ENCODE peak calls at places on chromosomes 4 and X, in seven cellular contexts. U is pancreas; F is cardiac muscle cell; R is left ventricle myocardium inferior; P is Peyer's patch; A is fibroblast of lung; M is CD8-positive, alpha-beta memory T cell. X is an unnamed sample. For H3K36me3, the result is how much of the 10 kb centered on the place peaks cover.

GRCh38 chr4:3878678-3879077 is 112.5 kb downstream of the ADRA2C start:
- DNase-seq in U (no peak), F (no peak), R (no peak), P (no peak), A (no peak), M (no peak), X (peak)

GRCh38 chr4:124095596-124095995 is 616.9 kb downstream of the ANKRD50 start:
- DNase-seq in U (no peak), F (peak), R (no peak), P (no peak), A (no peak), M (no peak), X (no peak)

GRCh38 chr4:79650794-79651431 is 242.9 kb upstream of the GK2 start:
- DNase-seq in U (no peak), F (peak), R (no peak), P (no peak), A (peak), M (no peak), X (no peak)

GRCh38 chrX:151538190-151539122 is 25.0 kb upstream of the PASD1 start:
- DNase-seq in U (no peak), F (no peak), R (no peak), P (no peak), A (no peak), M (no peak), X (no peak)

GRCh38 chr4:129583868-129584267 is 487.9 kb downstream of the C4orf33 start:
- DNase-seq in U (no peak), F (peak), R (peak), P (no peak), A (peak), M (no peak), X (no peak)

GRCh38 chr4:20252656-20253271 is 1.1 kb downstream of the SLIT2 start:
- DNase-seq in U (peak), F (peak), R (peak), P (peak), A (peak), M (no peak), X (peak)

GRCh38 chr4:169079942-169080827 is 70.1 kb upstream of the CBR4 start:
- DNase-seq in U (no peak), F (peak), R (peak), P (peak), A (peak), M (no peak), X (no peak)

GRCh38 chr4:4805805-4806345 is 53.6 kb upstream of the MSX1 start:
- DNase-seq in U (no peak), F (no peak), R (no peak), P (no peak), A (no peak), M (no peak), X (no peak)

GRCh38 chr4:153663667-153664066 is 20.4 kb upstream of the TLR2 start:
- DNase-seq in U (no peak), F (no peak), R (no peak), P (no peak), A (no peak), M (no peak), X (no peak)

GRCh38 chr4:126264839-126265238 is 950.1 kb downstream of the FAT4 start:
- DNase-seq in U (no peak), F (peak), R (no peak), P (no peak), A (peak), M (no peak), X (no peak)

GRCh38 chr4:25861422-25861926 is 1.3 kb downstream of the SEL1L3 start:
- DNase-seq in U (no peak), F (peak), R (no peak), P (no peak), A (peak), M (peak), X (no peak)

GRCh38 chr4:20318899-20319291 is 67.2 kb downstream of the SLIT2 start:
- DNase-seq in U (no peak), F (no peak), R (no peak), P (no peak), A (no peak), M (no peak), X (no peak)

GRCh38 chr4:101020956-101021355 is 326.4 kb downstream of the PPP3CA start:
- DNase-seq in U (no peak), F (peak), R (no peak), P (no peak), A (peak), M (peak), X (no peak)

GRCh38 chrX:4243759-4244158 is 530.3 kb upstream of the PRKX start:
- DNase-seq in U (no peak), F (no peak), R (no peak), P (no peak), A (no peak), M (no peak), X (no peak)

GRCh38 chrX:4240541-4241194 is 527.2 kb upstream of the PRKX start:
- DNase-seq in U (no peak), F (no peak), R (no peak), P (no peak), A (no peak), M (peak), X (no peak)

GRCh38 chrX:4238916-4239315 is 525.5 kb upstream of the PRKX start:
- DNase-seq in U (no peak), F (no peak), R (no peak), P (no peak), A (no peak), M (no peak), X (no peak)

DNA sequence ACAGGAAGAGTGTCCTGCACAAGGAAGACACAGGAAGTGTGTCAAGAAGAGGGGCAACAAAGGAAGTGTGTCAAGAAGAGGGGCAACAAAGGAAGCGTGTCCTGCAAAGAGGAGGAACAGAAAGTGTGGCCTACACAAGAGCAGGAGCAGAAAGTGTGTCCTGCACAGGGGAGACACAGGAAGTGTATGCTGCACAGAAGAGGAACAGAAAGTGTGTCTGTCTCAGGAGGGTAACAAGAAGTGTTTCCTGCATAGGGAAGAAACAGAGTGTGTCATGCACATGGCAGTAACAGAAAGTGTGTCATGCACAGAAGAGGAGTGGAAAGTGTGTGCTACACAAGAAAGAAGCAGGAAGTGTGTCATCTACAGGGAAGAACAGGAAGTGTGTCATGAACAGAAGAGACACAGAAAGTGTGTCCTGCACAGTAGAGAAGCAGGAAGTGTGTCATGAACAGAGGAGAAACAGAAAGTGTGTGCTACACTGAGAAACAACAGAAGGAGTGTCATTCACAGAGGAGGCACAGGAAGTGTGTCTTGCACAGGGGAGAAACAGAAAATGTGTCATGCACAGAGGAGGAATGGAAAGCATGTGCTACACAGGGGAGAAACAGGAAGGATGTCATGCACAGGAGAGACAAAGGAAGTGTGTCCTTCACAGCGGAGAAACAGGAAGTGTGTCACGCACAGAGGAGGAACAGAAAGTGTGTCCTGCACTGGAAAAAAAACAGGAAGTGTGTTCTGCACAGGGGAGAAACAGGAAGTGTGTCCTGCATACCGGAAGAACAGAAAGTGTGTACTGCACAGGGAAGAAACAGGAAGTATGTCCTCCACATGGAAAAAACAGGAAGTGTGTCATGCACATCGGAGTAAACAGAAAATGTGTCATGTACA is 526.4 kb upstream of the PRKX start:
- DNase-seq in U (no peak), F (no peak), R (no peak), P (no peak), A (no peak), M (peak), X (no peak)
- H3K4me3 ChIP-seq in U (no peak), F (no peak), R (no peak), P (no peak), A (no peak), M (peak), X (no peak)

GRCh38 chr4:151774324-151774723 is 13.5 kb upstream of the GATB start:
- DNase-seq in U (no peak), F (no peak), R (no peak), P (no peak), A (no peak), M (no peak), X (no peak)

GRCh38 chr4:151768835-151769234 is 8.0 kb upstream of the GATB start:
- DNase-seq in U (no peak), F (no peak), R (no peak), P (no peak), A (no peak), M (no peak), X (no peak)

GRCh38 chr4:151771664-151772063 is 10.9 kb upstream of the GATB start:
- DNase-seq in U (no peak), F (no peak), R (no peak), P (no peak), A (no peak), M (no peak), X (no peak)

GRCh38 chr4:151770154-151770553 is 9.3 kb upstream of the GATB start:
- DNase-seq in U (no peak), F (no peak), R (no peak), P (no peak), A (no peak), M (no peak), X (no peak)

GRCh38 chr4:151772322-151772721 is 11.5 kb upstream of the GATB start:
- DNase-seq in U (no peak), F (no peak), R (no peak), P (no peak), A (no peak), M (no peak), X (no peak)
- H3K36me3 ChIP-seq in U (under half), F (under half), R (under half), P (under half), A (under half), M (under half), X (under half)

DNA sequence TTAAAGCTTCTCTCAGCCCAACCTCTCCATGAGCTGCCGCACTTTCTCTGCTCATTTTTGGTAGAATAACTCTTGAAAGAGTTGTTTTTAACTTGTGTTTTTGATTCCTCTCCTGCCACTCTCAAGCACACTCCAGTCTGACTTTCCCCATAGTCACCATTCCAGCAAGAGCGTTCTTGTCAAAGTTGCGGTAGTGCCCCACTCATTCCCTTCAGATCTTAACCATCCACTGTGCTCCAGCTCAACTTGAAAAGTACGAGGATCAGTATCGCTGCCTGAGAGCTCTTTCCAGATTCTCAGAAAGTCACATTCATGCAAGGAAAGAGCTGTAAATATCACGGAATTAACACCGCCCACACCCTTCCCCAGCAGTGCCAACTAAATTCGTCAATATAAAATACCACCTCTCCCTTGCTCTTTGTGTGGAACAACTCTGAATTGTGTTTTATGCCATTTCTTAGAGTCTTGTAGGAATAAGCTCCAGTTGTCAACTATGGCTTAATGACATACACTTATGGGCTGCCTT is 59.7 kb upstream of the IL15 start:
- DNase-seq in U (no peak), F (no peak), R (no peak), P (no peak), A (no peak), M (no peak), X (no peak)
- H3K4me3 ChIP-seq in U (no peak), F (no peak), R (no peak), P (no peak), A (no peak), M (no peak), X (no peak)

DNA sequence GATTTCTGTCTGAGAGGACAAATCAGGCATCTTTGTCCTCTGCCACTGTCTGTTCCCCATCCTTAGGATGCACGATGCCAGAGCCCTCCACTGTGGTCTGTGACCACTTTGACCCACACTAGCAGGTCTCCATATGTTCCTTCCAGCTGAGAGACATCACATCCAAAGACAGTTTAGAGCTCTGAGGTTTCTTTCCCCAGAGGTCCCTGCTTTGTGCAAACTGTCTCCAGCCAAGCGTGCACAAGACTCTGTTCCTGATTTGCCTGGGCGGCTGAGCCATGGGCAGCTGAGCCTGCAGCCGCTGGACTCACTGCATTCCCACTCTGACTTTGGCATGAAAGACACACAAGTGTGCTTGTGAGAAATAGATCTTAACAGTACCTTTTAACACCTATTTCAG is 98.0 kb downstream of the PTTG2 start:
- DNase-seq in U (no peak), F (no peak), R (no peak), P (no peak), A (no peak), M (no peak), X (no peak)
- H3K36me3 ChIP-seq in U (under half), F (under half), R (under half), P (under half), A (under half), M (under half), X (under half)

GRCh38 chr4:8579526-8580320 is 469 bp upstream of the GPR78 start:
- DNase-seq in U (no peak), F (no peak), R (no peak), P (peak), A (no peak), M (no peak), X (no peak)

GRCh38 chr4:8582436-8582835 is 2.2 kb downstream of the GPR78 start:
- DNase-seq in U (no peak), F (no peak), R (no peak), P (peak), A (no peak), M (no peak), X (peak)

GRCh38 chr4:8580321-8581093 is at the start of gene GPR78:
- DNase-seq in U (no peak), F (peak), R (peak), P (peak), A (peak), M (no peak), X (peak)

GRCh38 chr4:8582016-8582415 is 1.8 kb downstream of the GPR78 start:
- DNase-seq in U (no peak), F (no peak), R (no peak), P (peak), A (no peak), M (no peak), X (no peak)

DNA sequence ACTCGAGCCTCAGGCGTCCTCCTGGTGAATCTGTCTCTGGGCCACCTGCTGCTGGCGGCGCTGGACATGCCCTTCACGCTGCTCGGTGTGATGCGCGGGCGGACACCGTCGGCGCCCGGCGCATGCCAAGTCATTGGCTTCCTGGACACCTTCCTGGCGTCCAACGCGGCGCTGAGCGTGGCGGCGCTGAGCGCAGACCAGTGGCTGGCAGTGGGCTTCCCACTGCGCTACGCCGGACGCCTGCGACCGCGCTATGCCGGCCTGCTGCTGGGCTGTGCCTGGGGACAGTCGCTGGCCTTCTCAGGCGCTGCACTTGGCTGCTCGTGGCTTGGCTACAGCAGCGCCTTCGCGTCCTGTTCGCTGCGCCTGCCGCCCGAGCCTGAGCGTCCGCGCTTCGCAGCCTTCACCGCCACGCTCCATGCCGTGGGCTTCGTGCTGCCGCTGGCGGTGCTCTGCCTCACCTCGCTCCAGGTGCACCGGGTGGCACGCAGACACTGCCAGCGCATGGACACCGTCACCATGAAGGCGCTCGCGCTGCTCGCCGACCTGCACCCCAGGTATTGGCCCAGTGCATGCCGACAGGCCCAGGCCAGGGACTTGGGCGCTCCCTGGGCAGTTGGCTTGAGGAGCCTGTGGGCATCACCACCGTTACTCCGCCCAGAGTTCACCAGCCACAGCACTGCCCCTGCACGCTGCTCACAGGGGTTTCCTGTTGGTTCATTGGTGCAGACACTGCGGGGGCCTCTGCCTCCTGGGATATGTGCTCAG is 1.1 kb downstream of the GPR78 start:
- DNase-seq in U (no peak), F (no peak), R (no peak), P (peak), A (no peak), M (no peak), X (peak)
- H3K4me3 ChIP-seq in U (no peak), F (no peak), R (no peak), P (no peak), A (no peak), M (no peak), X (no peak)

GRCh38 chr4:139715721-139716391 is 50.2 kb downstream of the MGST2 start:
- DNase-seq in U (no peak), F (peak), R (no peak), P (no peak), A (no peak), M (no peak), X (no peak)
- H3K36me3 ChIP-seq in U (under half), F (under half), R (under half), P (under half), A (under half), M (under half), X (under half)

GRCh38 chr4:1193206-1194027 is 21.0 kb upstream of the SPON2 start:
- DNase-seq in U (peak), F (peak), R (no peak), P (peak), A (no peak), M (no peak), X (peak)
- H3K4me3 ChIP-seq in U (no peak), F (no peak), R (no peak), P (no peak), A (no peak), M (no peak), X (no peak)

GRCh38 chr4:94221930-94222329 is 14.3 kb downstream of the SMARCAD1 start:
- DNase-seq in U (no peak), F (no peak), R (no peak), P (no peak), A (no peak), M (no peak), X (no peak)
- H3K36me3 ChIP-seq in U (under half), F (under half), R (under half), P (under half), A (under half), M (under half), X (under half)

GRCh38 chrX:19986531-19986930 is 4.3 kb downstream of the BCLAF3 start:
- DNase-seq in U (no peak), F (no peak), R (no peak), P (no peak), A (no peak), M (no peak), X (no peak)

GRCh38 chrX:19991350-19991718 is 473 bp upstream of the BCLAF3 start:
- DNase-seq in U (no peak), F (no peak), R (no peak), P (no peak), A (no peak), M (peak), X (no peak)

GRCh38 chrX:19990225-19990518 is 689 bp downstream of the BCLAF3 start:
- DNase-seq in U (no peak), F (no peak), R (no peak), P (no peak), A (no peak), M (no peak), X (no peak)

GRCh38 chrX:19987856-19988255 is 3.0 kb downstream of the BCLAF3 start:
- DNase-seq in U (no peak), F (no peak), R (no peak), P (no peak), A (no peak), M (no peak), X (no peak)

GRCh38 chrX:19990519-19991349 is at the start of gene BCLAF3:
- DNase-seq in U (peak), F (peak), R (peak), P (peak), A (peak), M (peak), X (peak)
- H3K4me3 ChIP-seq in U (peak), F (peak), R (peak), P (peak), A (peak), M (peak), X (peak)

GRCh38 chr4:102823897-102824296 is 3.5 kb downstream of the UBE2D3 start:
- DNase-seq in U (no peak), F (no peak), R (no peak), P (no peak), A (peak), M (no peak), X (no peak)
- H3K36me3 ChIP-seq in U (under half), F (under half), R (under half), P (under half), A (under half), M (under half), X (under half)

X was measured in H7.